ENCODE peak calls at places on chromosomes 5 and 9, in four cellular contexts. F, K, Y and J are unnamed samples.

GRCh38 chr5:308672-309271 is 12.7 kb upstream of the AHRR start:
- DNase-seq in Y (peak; percentile 50), K (no peak), F (no peak), J (peak; percentile 61)

GRCh38 chr5:38824821-38825220 is 21.0 kb upstream of the OSMR start:
- DNase-seq in F (no peak), Y (no peak), K (no peak), J (no peak)

GRCh38 chr9:113620377-113621161 is 157.0 kb downstream of the RGS3 start:
- DNase-seq in Y (peak; percentile 89), F (peak; percentile 65), K (no peak), J (peak; percentile 88)

GRCh38 chr5:121489972-121490371 is 361.7 kb upstream of the FTMT start:
- DNase-seq in K (no peak), F (no peak), Y (no peak), J (no peak)

GRCh38 chr9:99042620-99043019 is 62.3 kb upstream of the TGFBR1 start:
- DNase-seq in K (no peak), F (no peak), Y (no peak), J (no peak)

GRCh38 chr5:64766105-64766504 is 2.4 kb downstream of the SREK1IP1 start:
- DNase-seq in F (no peak), K (no peak), Y (no peak), J (peak; percentile 45)

GRCh38 chr5:88768411-88768810 is 114.6 kb downstream of the MEF2C start:
- DNase-seq in K (no peak), F (no peak), Y (no peak), J (no peak)

GRCh38 chr9:89606049-89606481 is 1.3 kb downstream of the GADD45G start:
- DNase-seq in F (peak; percentile 44), Y (peak; percentile 35), K (peak; percentile 31), J (peak; percentile 93)

GRCh38 chr5:34499001-34499734 is 157.0 kb upstream of the RAI14 start:
- DNase-seq in Y (peak; percentile 77), K (no peak), F (no peak), J (peak; percentile 89)

GRCh38 chr5:72130342-72130741 is 23.1 kb downstream of the MAP1B start:
- DNase-seq in K (no peak), Y (no peak), F (no peak), J (peak; percentile 73)